ENCODE peak calls at places on chromosomes 5 and 9, in nine cellular contexts. X is AG04450, Y is SK-N-SH, A is cardiac muscle cell, B is breast epithelium, D is gastrocnemius medialis, T is left ventricle myocardium inferior, S is lung, R is tibial artery. P is an unnamed sample.
A peak's percentile ranks its signal among the peaks of the same experiment; 100 is the strongest.

GRCh38 chr5:26034813-26035212 is 1003.6 kb downstream of the CDH9 start:
- DNase-seq in X (no peak), Y (no peak), A (no peak), B (no peak), D (no peak), T (no peak), S (no peak), R (no peak), P (no peak)

GRCh38 chr5:174338204-174339010 is 292.9 kb downstream of the NSG2 start:
- DNase-seq in X (no peak), Y (peak; percentile 77), A (peak; percentile 71), B (no peak), D (no peak), T (no peak), S (no peak), R (no peak), P (no peak)

GRCh38 chr9:3783156-3783555 is 257.4 kb upstream of the RFX3 start:
- DNase-seq in X (no peak), Y (no peak), A (no peak), B (no peak), D (no peak), T (no peak), S (no peak), R (no peak), P (no peak)

GRCh38 chr5:179330186-179330900 is 14.9 kb downstream of the ADAMTS2 start:
- DNase-seq in X (no peak), Y (no peak), A (no peak), B (no peak), D (no peak), T (no peak), S (no peak), R (no peak), P (no peak)

GRCh38 chr9:120920495-120921178 is 6.0 kb downstream of the TRAF1 start:
- DNase-seq in X (no peak), Y (peak; percentile 47), A (no peak), B (no peak), D (no peak), T (no peak), S (no peak), R (no peak), P (no peak)

GRCh38 chr5:74945561-74946165 is 79.5 kb upstream of the FAM169A start:
- DNase-seq in X (no peak), Y (no peak), A (no peak), B (no peak), D (no peak), T (no peak), S (no peak), R (no peak), P (no peak)

GRCh38 chr5:62779010-62779422 is 200.4 kb downstream of the LRRC70 start:
- DNase-seq in X (peak; percentile 21), Y (peak; percentile 77), A (peak; percentile 80), B (no peak), D (no peak), T (no peak), S (no peak), R (no peak), P (peak; percentile 10)

GRCh38 chr5:136805466-136805865 is 440.1 kb upstream of the TRPC7 start:
- DNase-seq in X (no peak), Y (no peak), A (no peak), B (no peak), D (no peak), T (no peak), S (no peak), R (no peak), P (no peak)

GRCh38 chr5:112975721-112976431 is 722 bp upstream of the DCP2 start:
- DNase-seq in X (no peak), Y (no peak), A (no peak), B (no peak), D (no peak), T (no peak), S (no peak), R (no peak), P (no peak)

GRCh38 chr5:4924581-4924980 is 215.5 kb upstream of the ADAMTS16 start:
- DNase-seq in X (no peak), Y (no peak), A (no peak), B (no peak), D (no peak), T (no peak), S (no peak), R (no peak), P (peak; percentile 63)

GRCh38 chr5:154077692-154078091 is 38.9 kb downstream of the MFAP3 start:
- DNase-seq in X (no peak), Y (no peak), A (no peak), B (no peak), D (peak; percentile 6), T (peak; percentile 33), S (peak; percentile 41), R (no peak), P (no peak)

GRCh38 chr5:29379619-29380018 is 1813.9 kb upstream of the CDH6 start:
- DNase-seq in X (no peak), Y (no peak), A (peak; percentile 9), B (no peak), D (no peak), T (no peak), S (no peak), R (no peak), P (no peak)

GRCh38 chr5:58127486-58128220 is 332.2 kb downstream of the PLK2 start:
- DNase-seq in X (no peak), Y (no peak), A (peak; percentile 18), B (no peak), D (no peak), T (no peak), S (peak; percentile 57), R (no peak), P (no peak)

GRCh38 chr5:142215915-142216681 is 107.5 kb downstream of the NDFIP1 start:
- DNase-seq in X (peak; percentile 93), Y (no peak), A (no peak), B (peak; percentile 92), D (peak; percentile 59), T (peak; percentile 60), S (peak; percentile 81), R (peak; percentile 91), P (peak; percentile 95)

GRCh38 chr5:41967401-41967800 is 42.3 kb downstream of the FBXO4 start:
- DNase-seq in X (no peak), Y (no peak), A (no peak), B (no peak), D (no peak), T (no peak), S (no peak), R (no peak), P (no peak)

GRCh38 chr9:242461-243080 is 27.9 kb downstream of the DOCK8 start:
- DNase-seq in X (no peak), Y (no peak), A (no peak), B (no peak), D (no peak), T (no peak), S (no peak), R (no peak), P (no peak)

GRCh38 chr9:87137718-87138117 is 190.4 kb upstream of the GAS1 start:
- DNase-seq in X (no peak), Y (peak; percentile 41), A (peak; percentile 41), B (no peak), D (no peak), T (no peak), S (no peak), R (no peak), P (no peak)

GRCh38 chr5:174922955-174923354 is 198.6 kb downstream of the MSX2 start:
- DNase-seq in X (no peak), Y (no peak), A (no peak), B (no peak), D (no peak), T (no peak), S (no peak), R (no peak), P (no peak)

GRCh38 chr9:89234636-89235035 is 56.0 kb upstream of the SHC3 start:
- DNase-seq in X (no peak), Y (peak; percentile 72), A (peak; percentile 27), B (no peak), D (no peak), T (no peak), S (peak; percentile 47), R (no peak), P (no peak)

GRCh38 chr9:32551491-32552049 is 557 bp upstream of the SMIM27 start:
- DNase-seq in X (no peak), Y (peak; percentile 32), A (peak; percentile 59), B (peak; percentile 32), D (no peak), T (no peak), S (no peak), R (no peak), P (no peak)

GRCh38 chr9:32550046-32550608 is 2.0 kb upstream of the SMIM27 start:
- DNase-seq in X (no peak), Y (peak; percentile 44), A (peak; percentile 18), B (no peak), D (no peak), T (no peak), S (no peak), R (no peak), P (no peak)

GRCh38 chr9:32552172-32552872 is at the start of the genes SMIM27 and TOPORS:
- DNase-seq in X (peak; percentile 72), Y (peak; percentile 87), A (peak; percentile 94), B (peak; percentile 86), D (peak; percentile 80), T (peak; percentile 91), S (peak; percentile 88), R (peak; percentile 94), P (peak; percentile 67)

GRCh38 chr9:32554107-32554506 is 1.7 kb upstream of the TOPORS start:
- DNase-seq in X (no peak), Y (no peak), A (no peak), B (no peak), D (no peak), T (no peak), S (no peak), R (no peak), P (no peak)

GRCh38 chr9:32550609-32551490 is 1.3 kb upstream of the SMIM27 start:
- DNase-seq in X (peak; percentile 86), Y (peak; percentile 98), A (peak; percentile 98), B (peak; percentile 89), D (peak; percentile 84), T (peak; percentile 94), S (peak; percentile 90), R (peak; percentile 96), P (peak; percentile 71)
- TF ChIP-seq CTCF in X (peak; percentile 10), Y (no peak), A (peak; percentile 17), B (no peak), D (no peak), T (peak; percentile 18), S (no peak), R (no peak), P (peak; percentile 3)

GRCh38 chr5:1885476-1885755 is 2.7 kb upstream of the IRX4 start:
- DNase-seq in X (no peak), Y (no peak), A (no peak), B (no peak), D (no peak), T (peak; percentile 13), S (no peak), R (no peak), P (no peak)
- H3K27me3 ChIP-seq in X (peaks cover 78% of the 10 kb centered on the region), Y (peaks cover 85% of the 10 kb centered on the region), A (peaks cover 100% of the 10 kb centered on the region), B (peaks cover 6% of the 10 kb centered on the region), D (peaks cover 72% of the 10 kb centered on the region), T (peaks cover 99% of the 10 kb centered on the region), S (peaks cover 70% of the 10 kb centered on the region), R (no peaks in the 10 kb centered on the region), P (peaks cover 92% of the 10 kb centered on the region)

GRCh38 chr9:122191519-122191918 is 31.8 kb downstream of the MORN5 start:
- DNase-seq in X (no peak), Y (no peak), A (no peak), B (no peak), D (no peak), T (no peak), S (no peak), R (no peak), P (no peak)
- H3K4me3 ChIP-seq in X (no peak overlapping the region), Y (no peak overlapping the region), A (no peak overlapping the region), B (no peak overlapping the region), D (no peak overlapping the region), T (no peak overlapping the region), S (no peak overlapping the region), R (no peak overlapping the region), P (no peak overlapping the region)

GRCh38 chr5:55308254-55308836 is 556 bp downstream of the MTREX start:
- DNase-seq in X (no peak), Y (peak; percentile 33), A (no peak), B (no peak), D (peak; percentile 3), T (no peak), S (no peak), R (no peak), P (no peak)
- TF ChIP-seq CTCF in X (no peak), Y (peak; percentile 41), A (peak; percentile 21), B (no peak), D (no peak), T (no peak), S (no peak), R (no peak), P (peak; percentile 11)

P was measured in kidney epithelial cell.